ENCODE peak calls at places on chromosome 1, in eight cellular contexts. One of them, this sample, is unnamed.
A peak's percentile ranks its signal among the peaks of the same experiment; 100 is the strongest.

GRCh38 chr1:7541629-7542028 is 229.5 kb upstream of the VAMP3 start:
- DNase-seq in left ventricle myocardium inferior: no peak
- DNase-seq in GM23248: peak; percentile 51
- DNase-seq in Peyer's patch: peak; percentile 20
- DNase-seq in ovary: no peak
- DNase-seq in small intestine: no peak
- DNase-seq in fibroblast of lung: peak; percentile 57
- DNase-seq in IMR-90: peak; percentile 94
- DNase-seq in this sample: peak; percentile 61

GRCh38 chr1:156249593-156249992 is 1.7 kb upstream of the PAQR6 start:
- DNase-seq in Peyer's patch: no peak
- DNase-seq in fibroblast of lung: no peak
- DNase-seq in small intestine: no peak
- DNase-seq in ovary: no peak
- DNase-seq in GM23248: no peak
- DNase-seq in left ventricle myocardium inferior: no peak
- DNase-seq in IMR-90: no peak
- DNase-seq in this sample: no peak

GRCh38 chr1:64410217-64410616 is 59.7 kb upstream of the CACHD1 start:
- DNase-seq in fibroblast of lung: no peak
- DNase-seq in ovary: no peak
- DNase-seq in GM23248: no peak
- DNase-seq in small intestine: no peak
- DNase-seq in left ventricle myocardium inferior: no peak
- DNase-seq in Peyer's patch: no peak
- DNase-seq in IMR-90: no peak
- DNase-seq in this sample: no peak

GRCh38 chr1:233081686-233082085 is 131.3 kb downstream of the NTPCR start:
- DNase-seq in ovary: no peak
- DNase-seq in Peyer's patch: no peak
- DNase-seq in IMR-90: peak; percentile 47
- DNase-seq in small intestine: no peak
- DNase-seq in left ventricle myocardium inferior: no peak
- DNase-seq in fibroblast of lung: peak; percentile 28
- DNase-seq in GM23248: no peak
- DNase-seq in this sample: no peak

GRCh38 chr1:9106286-9106685 is 22.6 kb downstream of the GPR157 start:
- DNase-seq in GM23248: no peak
- DNase-seq in left ventricle myocardium inferior: no peak
- DNase-seq in Peyer's patch: no peak
- DNase-seq in IMR-90: no peak
- DNase-seq in ovary: peak; percentile 45
- DNase-seq in small intestine: no peak
- DNase-seq in fibroblast of lung: no peak
- DNase-seq in this sample: no peak

GRCh38 chr1:160363010-160363409 is 3.9 kb upstream of the NHLH1 start:
- DNase-seq in IMR-90: no peak
- DNase-seq in ovary: no peak
- DNase-seq in Peyer's patch: no peak
- DNase-seq in GM23248: no peak
- DNase-seq in fibroblast of lung: no peak
- DNase-seq in small intestine: no peak
- DNase-seq in left ventricle myocardium inferior: no peak
- DNase-seq in this sample: no peak

GRCh38 chr1:107897428-107898339 is 67.3 kb downstream of the VAV3 start:
- DNase-seq in IMR-90: no peak
- DNase-seq in ovary: no peak
- DNase-seq in small intestine: no peak
- DNase-seq in GM23248: no peak
- DNase-seq in fibroblast of lung: no peak
- DNase-seq in Peyer's patch: no peak
- DNase-seq in left ventricle myocardium inferior: no peak
- DNase-seq in this sample: no peak

GRCh38 chr1:109791495-109792040 is 27.8 kb upstream of the EPS8L3 start:
- DNase-seq in fibroblast of lung: no peak
- DNase-seq in ovary: peak; percentile 38
- DNase-seq in left ventricle myocardium inferior: no peak
- DNase-seq in IMR-90: no peak
- DNase-seq in small intestine: no peak
- DNase-seq in GM23248: no peak
- DNase-seq in Peyer's patch: no peak
- DNase-seq in this sample: no peak

GRCh38 chr1:27143408-27143807 is 11.5 kb downstream of the SLC9A1 start:
- DNase-seq in left ventricle myocardium inferior: no peak
- DNase-seq in Peyer's patch: no peak
- DNase-seq in small intestine: no peak
- DNase-seq in GM23248: no peak
- DNase-seq in IMR-90: peak; percentile 66
- DNase-seq in ovary: no peak
- DNase-seq in fibroblast of lung: peak; percentile 17
- DNase-seq in this sample: no peak

GRCh38 chr1:214552174-214552608 is 789 bp upstream of the PTPN14 start:
- DNase-seq in Peyer's patch: peak; percentile 57
- DNase-seq in small intestine: peak; percentile 72
- DNase-seq in GM23248: peak; percentile 88
- DNase-seq in fibroblast of lung: peak; percentile 81
- DNase-seq in IMR-90: peak; percentile 64
- DNase-seq in ovary: peak; percentile 71
- DNase-seq in left ventricle myocardium inferior: peak; percentile 57
- DNase-seq in this sample: peak; percentile 87

GRCh38 chr1:187226396-187226795 is 397.6 kb downstream of the PLA2G4A start:
- DNase-seq in GM23248: peak; percentile 77
- DNase-seq in left ventricle myocardium inferior: no peak
- DNase-seq in Peyer's patch: no peak
- DNase-seq in ovary: no peak
- DNase-seq in IMR-90: peak; percentile 41
- DNase-seq in small intestine: no peak
- DNase-seq in fibroblast of lung: no peak
- DNase-seq in this sample: no peak

GRCh38 chr1:40786995-40787705 is 3.6 kb downstream of the KCNQ4 start:
- DNase-seq in small intestine: no peak
- DNase-seq in IMR-90: no peak
- DNase-seq in ovary: no peak
- DNase-seq in left ventricle myocardium inferior: no peak
- DNase-seq in fibroblast of lung: no peak
- DNase-seq in Peyer's patch: no peak
- DNase-seq in GM23248: no peak
- DNase-seq in this sample: no peak

GRCh38 chr1:94236630-94237290 is 624 bp downstream of the ARHGAP29 start:
- DNase-seq in GM23248: peak; percentile 71
- DNase-seq in small intestine: peak; percentile 43
- DNase-seq in IMR-90: peak; percentile 50
- DNase-seq in Peyer's patch: no peak
- DNase-seq in ovary: no peak
- DNase-seq in left ventricle myocardium inferior: peak; percentile 56
- DNase-seq in fibroblast of lung: peak; percentile 59
- DNase-seq in this sample: peak; percentile 85

GRCh38 chr1:94234615-94235014 is 2.8 kb downstream of the ARHGAP29 start:
- DNase-seq in fibroblast of lung: no peak
- DNase-seq in small intestine: no peak
- DNase-seq in ovary: no peak
- DNase-seq in Peyer's patch: no peak
- DNase-seq in GM23248: no peak
- DNase-seq in IMR-90: no peak
- DNase-seq in left ventricle myocardium inferior: no peak
- DNase-seq in this sample: no peak

GRCh38 chr1:94235189-94236020 is 2.0 kb downstream of the ARHGAP29 start:
- DNase-seq in ovary: no peak
- DNase-seq in IMR-90: no peak
- DNase-seq in Peyer's patch: no peak
- DNase-seq in left ventricle myocardium inferior: no peak
- DNase-seq in fibroblast of lung: no peak
- DNase-seq in GM23248: peak; percentile 65
- DNase-seq in small intestine: no peak
- DNase-seq in this sample: no peak

GRCh38 chr1:94237291-94238226 is at the start of gene ARHGAP29:
- DNase-seq in GM23248: peak; percentile 80
- DNase-seq in Peyer's patch: peak; percentile 89
- DNase-seq in small intestine: peak; percentile 77
- DNase-seq in left ventricle myocardium inferior: peak; percentile 89
- DNase-seq in ovary: peak; percentile 89
- DNase-seq in IMR-90: peak; percentile 50
- DNase-seq in fibroblast of lung: peak; percentile 44
- DNase-seq in this sample: peak; percentile 94

GRCh38 chr1:94236021-94236491 is 1.3 kb downstream of the ARHGAP29 start:
- DNase-seq in GM23248: peak; percentile 50
- DNase-seq in fibroblast of lung: peak; percentile 34
- DNase-seq in left ventricle myocardium inferior: no peak
- DNase-seq in Peyer's patch: no peak
- DNase-seq in IMR-90: peak; percentile 8
- DNase-seq in ovary: no peak
- DNase-seq in small intestine: no peak
- DNase-seq in this sample: no peak
- H3K4me1 ChIP-seq in GM23248: peaks cover 55% of the 10 kb centered on the region
- H3K4me1 ChIP-seq in fibroblast of lung: no peaks in the 10 kb centered on the region
- H3K4me1 ChIP-seq in left ventricle myocardium inferior: peaks cover 93% of the 10 kb centered on the region
- H3K4me1 ChIP-seq in Peyer's patch: peaks cover 7% of the 10 kb centered on the region
- H3K4me1 ChIP-seq in IMR-90: peaks cover 1% of the 10 kb centered on the region
- H3K4me1 ChIP-seq in ovary: no peaks in the 10 kb centered on the region
- H3K4me1 ChIP-seq in small intestine: no peaks in the 10 kb centered on the region
- H3K4me1 ChIP-seq in this sample: no peaks in the 10 kb centered on the region

DNA sequence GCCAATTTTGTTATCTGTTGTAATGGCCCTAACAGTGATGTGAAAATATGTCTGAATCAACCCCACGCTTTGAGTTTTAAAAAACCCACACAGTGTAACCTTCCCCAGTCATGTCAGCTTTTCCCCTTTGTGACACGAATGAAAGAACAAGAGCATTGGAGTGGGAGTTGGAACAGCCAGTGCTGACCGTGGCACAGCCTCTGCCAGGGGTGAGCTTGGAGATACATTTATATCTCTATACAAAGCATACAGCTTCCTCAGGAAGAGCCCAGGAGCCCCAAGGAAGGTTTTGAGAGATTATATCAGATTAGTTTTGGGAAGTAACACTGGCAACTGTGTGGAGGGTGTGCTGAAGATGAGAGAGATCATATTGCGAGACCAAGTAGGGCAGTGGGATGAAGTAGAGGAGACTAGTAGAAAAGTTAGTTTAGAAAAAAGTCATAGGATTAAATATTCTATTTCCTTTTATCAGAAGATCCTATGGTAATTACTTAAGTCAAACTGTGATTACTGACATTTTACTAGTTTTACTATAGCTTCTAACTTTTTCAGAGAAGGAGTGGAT is 15.9 kb downstream of the LRRC8B start:
- DNase-seq in ovary: no peak
- DNase-seq in IMR-90: no peak
- DNase-seq in GM23248: no peak
- DNase-seq in Peyer's patch: no peak
- DNase-seq in fibroblast of lung: no peak
- DNase-seq in small intestine: no peak
- DNase-seq in left ventricle myocardium inferior: no peak
- DNase-seq in this sample: no peak
- H3K27ac ChIP-seq in ovary: no peak overlapping the region
- H3K27ac ChIP-seq in IMR-90: no peak overlapping the region
- H3K27ac ChIP-seq in GM23248: no peak overlapping the region
- H3K27ac ChIP-seq in Peyer's patch: no peak overlapping the region
- H3K27ac ChIP-seq in fibroblast of lung: no peak overlapping the region
- H3K27ac ChIP-seq in small intestine: no peak overlapping the region
- H3K27ac ChIP-seq in left ventricle myocardium inferior: no peak overlapping the region
- H3K27ac ChIP-seq in this sample: no peak overlapping the region

GRCh38 chr1:227632325-227632724 is 69.0 kb downstream of the ZNF678 start:
- DNase-seq in small intestine: no peak
- DNase-seq in left ventricle myocardium inferior: no peak
- DNase-seq in fibroblast of lung: no peak
- DNase-seq in IMR-90: no peak
- DNase-seq in GM23248: no peak
- DNase-seq in Peyer's patch: no peak
- DNase-seq in ovary: no peak
- DNase-seq in this sample: no peak

GRCh38 chr1:227635596-227635995 is 72.2 kb downstream of the ZNF678 start:
- DNase-seq in GM23248: no peak
- DNase-seq in ovary: no peak
- DNase-seq in fibroblast of lung: no peak
- DNase-seq in left ventricle myocardium inferior: no peak
- DNase-seq in small intestine: no peak
- DNase-seq in IMR-90: no peak
- DNase-seq in Peyer's patch: no peak
- DNase-seq in this sample: no peak
- H3K9me3 ChIP-seq in GM23248: no peaks in the 10 kb centered on the region
- H3K9me3 ChIP-seq in ovary: peaks cover 11% of the 10 kb centered on the region
- H3K9me3 ChIP-seq in fibroblast of lung: no peaks in the 10 kb centered on the region
- H3K9me3 ChIP-seq in left ventricle myocardium inferior: peaks cover 98% of the 10 kb centered on the region
- H3K9me3 ChIP-seq in small intestine: peaks cover 13% of the 10 kb centered on the region
- H3K9me3 ChIP-seq in IMR-90: peaks cover 75% of the 10 kb centered on the region
- H3K9me3 ChIP-seq in Peyer's patch: peaks cover 39% of the 10 kb centered on the region
- H3K9me3 ChIP-seq in this sample: peaks cover 36% of the 10 kb centered on the region

GRCh38 chr1:200301152-200301551 is 108.7 kb downstream of the ZNF281 start:
- DNase-seq in Peyer's patch: no peak
- DNase-seq in left ventricle myocardium inferior: no peak
- DNase-seq in fibroblast of lung: no peak
- DNase-seq in ovary: no peak
- DNase-seq in GM23248: no peak
- DNase-seq in IMR-90: no peak
- DNase-seq in small intestine: peak; percentile 20
- DNase-seq in this sample: no peak

GRCh38 chr1:200304146-200304545 is 105.7 kb downstream of the ZNF281 start:
- DNase-seq in IMR-90: no peak
- DNase-seq in Peyer's patch: no peak
- DNase-seq in fibroblast of lung: no peak
- DNase-seq in small intestine: no peak
- DNase-seq in GM23248: no peak
- DNase-seq in ovary: no peak
- DNase-seq in left ventricle myocardium inferior: no peak
- DNase-seq in this sample: no peak

GRCh38 chr1:200302893-200303250 is 107.0 kb downstream of the ZNF281 start:
- DNase-seq in GM23248: peak; percentile 50
- DNase-seq in fibroblast of lung: peak; percentile 36
- DNase-seq in IMR-90: no peak
- DNase-seq in small intestine: peak; percentile 39
- DNase-seq in Peyer's patch: no peak
- DNase-seq in left ventricle myocardium inferior: no peak
- DNase-seq in ovary: no peak
- DNase-seq in this sample: no peak

GRCh38 chr1:200299571-200299970 is 110.3 kb downstream of the ZNF281 start:
- DNase-seq in GM23248: no peak
- DNase-seq in small intestine: no peak
- DNase-seq in ovary: no peak
- DNase-seq in fibroblast of lung: no peak
- DNase-seq in Peyer's patch: no peak
- DNase-seq in left ventricle myocardium inferior: no peak
- DNase-seq in IMR-90: no peak
- DNase-seq in this sample: no peak

DNA sequence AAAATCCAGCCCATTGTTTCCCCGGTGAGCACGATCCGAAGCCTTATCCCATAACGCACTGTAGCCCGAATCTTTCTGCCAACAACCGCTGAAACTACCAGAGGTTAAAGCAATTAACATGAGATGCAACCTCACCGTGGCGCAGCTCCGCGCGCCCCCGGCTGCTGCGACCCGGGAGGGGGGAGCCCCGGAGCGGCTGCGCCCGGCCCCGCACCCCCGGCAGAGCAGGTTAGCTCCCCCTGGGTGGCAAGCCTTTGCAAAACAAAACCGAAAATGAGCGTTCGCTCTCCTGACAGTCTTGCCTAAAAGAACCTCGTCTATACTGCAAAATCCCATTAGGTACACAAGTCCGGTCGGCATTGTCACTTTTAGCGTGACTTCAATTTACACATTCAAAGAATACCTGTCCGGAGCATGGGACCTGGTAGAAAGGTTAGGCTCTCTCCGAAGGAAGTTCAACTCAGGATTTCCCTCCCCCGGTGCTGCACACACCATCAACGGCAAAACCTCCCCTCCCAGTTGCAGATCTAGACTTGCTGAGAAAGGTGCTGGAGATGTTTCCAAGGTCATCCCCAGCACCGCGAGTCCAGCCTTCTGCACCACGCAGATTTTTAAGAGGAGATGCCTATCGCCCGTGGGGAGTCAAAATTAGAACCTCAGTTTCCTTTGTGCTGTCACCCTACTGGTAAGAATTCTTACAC is 107.5 kb downstream of the ZNF281 start:
- DNase-seq in ovary: no peak
- DNase-seq in GM23248: peak; percentile 70
- DNase-seq in left ventricle myocardium inferior: no peak
- DNase-seq in fibroblast of lung: peak; percentile 58
- DNase-seq in Peyer's patch: peak; percentile 57
- DNase-seq in small intestine: peak; percentile 64
- DNase-seq in IMR-90: peak; percentile 47
- DNase-seq in this sample: no peak
- H3K4me1 ChIP-seq in ovary: no peaks in the 10 kb centered on the region
- H3K4me1 ChIP-seq in GM23248: peaks cover 9% of the 10 kb centered on the region
- H3K4me1 ChIP-seq in left ventricle myocardium inferior: peaks cover 19% of the 10 kb centered on the region
- H3K4me1 ChIP-seq in fibroblast of lung: peaks cover 3% of the 10 kb centered on the region
- H3K4me1 ChIP-seq in Peyer's patch: no peaks in the 10 kb centered on the region
- H3K4me1 ChIP-seq in small intestine: no peaks in the 10 kb centered on the region
- H3K4me1 ChIP-seq in IMR-90: peaks cover 4% of the 10 kb centered on the region
- H3K4me1 ChIP-seq in this sample: no peaks in the 10 kb centered on the region